ENCODE peak calls at places on chromosome X, in five cellular contexts. B is stimulated activated CD4-positive, alpha-beta T cell treated with anti-CD3 and anti-CD28 coated beads, Interleukin-15, amount 100 ng/mL, for 1 hour; A is left lung; M is psoas muscle; W is T-helper 2 cell. D is an unnamed sample.

GRCh38 chrX:154486052-154486395 is 391 bp downstream of the UBL4A start:
- DNase-seq in B (no peak), M (peak), W (peak), A (no peak), D (no peak)

GRCh38 chrX:41293269-41293668 is 40.7 kb upstream of the DDX3X start:
- DNase-seq in W (no peak), B (no peak), M (no peak), A (no peak), D (no peak)

GRCh38 chrX:148080593-148080992 is 99.5 kb downstream of the FMR1NB start:
- DNase-seq in W (no peak), A (no peak), B (no peak), M (no peak), D (no peak)

GRCh38 chrX:46927718-46928117 is 15.5 kb downstream of the JADE3 start:
- DNase-seq in W (no peak), M (no peak), B (no peak), A (no peak), D (no peak)

GRCh38 chrX:23937100-23937499 is 29.3 kb downstream of the CXorf58 start:
- DNase-seq in M (no peak), A (no peak), W (no peak), B (no peak), D (no peak)

GRCh38 chrX:78333521-78333920 is 6.1 kb upstream of the CYSLTR1 start:
- DNase-seq in B (no peak), M (no peak), W (no peak), A (no peak), D (no peak)

GRCh38 chrX:139931646-139932076 is 1.2 kb downstream of the ATP11C start:
- DNase-seq in B (no peak), W (no peak), M (no peak), A (no peak), D (no peak)

GRCh38 chrX:23383411-23383810 is 48.8 kb downstream of the PTCHD1 start:
- DNase-seq in M (no peak), W (no peak), B (no peak), A (no peak), D (no peak)

GRCh38 chrX:69523314-69523713 is 19.2 kb downstream of the NALF2 start:
- DNase-seq in M (no peak), B (no peak), W (no peak), A (no peak), D (no peak)

GRCh38 chrX:134520860-134521390 is 61.0 kb downstream of the HPRT1 start:
- DNase-seq in A (no peak), M (no peak), W (no peak), B (no peak), D (no peak)

GRCh38 chrX:77436682-77437081 is 10.5 kb upstream of the FGF16 start:
- DNase-seq in A (no peak), M (no peak), W (no peak), B (no peak), D (no peak)

GRCh38 chrX:23616361-23616760 is 50.9 kb upstream of the PRDX4 start:
- DNase-seq in W (no peak), A (no peak), M (no peak), B (no peak), D (no peak)

D was measured in tibial artery.